ENCODE peak calls at places on chromosomes 6 and 20, in nine cellular contexts. L is ELF-1; D is putamen; Z is cardiac muscle cell; G is WTC11; E is head of caudate nucleus; K is transverse colon; C is heart left ventricle; S is activated T-cell treated with anti-CD3 and anti-CD28 coated beads, Interleukin-2, amount 50 U/mL, for 24 hours. A is an unnamed sample.

GRCh38 chr6:118712955-118713354 is 61.6 kb upstream of the CEP85L start:
- DNase-seq in E (no peak), L (no peak), S (no peak), Z (no peak), C (no peak), G (no peak), D (no peak), K (no peak), A (no peak)

GRCh38 chr6:30554962-30555361 is 1.3 kb downstream of the GNL1 start:
- DNase-seq in G (no peak), E (no peak), L (no peak), Z (no peak), K (no peak), C (no peak), S (no peak), D (no peak), A (no peak)

GRCh38 chr6:158635427-158636073 is 9.0 kb downstream of the DYNLT1 start:
- DNase-seq in L (no peak), G (no peak), K (no peak), S (peak; percentile 20), D (no peak), Z (no peak), C (no peak), E (no peak), A (no peak)

GRCh38 chr6:148760568-148761531 is 14.0 kb downstream of the UST start:
- DNase-seq in Z (peak; percentile 30), S (peak; percentile 67), C (peak; percentile 68), G (peak; percentile 41), E (peak; percentile 52), K (peak; percentile 51), D (peak; percentile 43), L (peak; percentile 82), A (peak; percentile 64)

GRCh38 chr6:140956567-140957306 is 1176.0 kb upstream of the GJE1 start:
- DNase-seq in G (no peak), E (no peak), D (no peak), S (no peak), C (no peak), Z (no peak), L (no peak), K (no peak), A (no peak)

GRCh38 chr6:4635666-4636065 is 140.5 kb upstream of the CDYL start:
- DNase-seq in L (no peak), S (no peak), K (no peak), Z (no peak), G (no peak), E (no peak), C (no peak), D (no peak), A (no peak)

GRCh38 chr6:17705428-17705777 is 1.3 kb downstream of the NUP153 start:
- DNase-seq in G (no peak), D (no peak), S (no peak), C (no peak), L (no peak), K (peak; percentile 25), Z (peak; percentile 43), E (no peak), A (no peak)

GRCh38 chr6:4864534-4864933 is 88.3 kb downstream of the CDYL start:
- DNase-seq in C (no peak), K (no peak), L (no peak), S (no peak), G (no peak), D (no peak), E (no peak), Z (no peak), A (no peak)

GRCh38 chr20:32637738-32638137 is 36.0 kb downstream of the C20orf203 start:
- DNase-seq in Z (no peak), L (no peak), K (no peak), C (no peak), G (no peak), E (no peak), D (no peak), S (no peak), A (no peak)

GRCh38 chr20:15576401-15576800 is 996.8 kb downstream of the KIF16B start:
- DNase-seq in L (no peak), E (no peak), C (no peak), K (no peak), G (no peak), S (no peak), D (no peak), Z (no peak), A (no peak)

GRCh38 chr6:161130606-161131005 is 139.0 kb downstream of the MAP3K4 start:
- DNase-seq in L (no peak), K (no peak), D (no peak), G (no peak), Z (no peak), E (no peak), S (no peak), C (no peak), A (no peak)